ENCODE peak calls at places on chromosomes 11 and 22, in ten cellular contexts. R, F, Z, Q, Y, P, H, A, N and I are unnamed samples.
A peak's percentile ranks its signal among the peaks of the same experiment; 100 is the strongest.

GRCh38 chr11:35418847-35419712 is at the start of gene SLC1A2:
- DNase-seq in N (peak; percentile 13), Z (no peak), A (no peak), H (peak; percentile 73), Q (peak; percentile 27), P (peak; percentile 42), Y (no peak), F (no peak), R (no peak), I (peak; percentile 82)

GRCh38 chr11:84549221-84549620 is 1077.9 kb downstream of the DLG2 start:
- DNase-seq in Q (no peak), N (no peak), Y (no peak), Z (no peak), R (no peak), H (no peak), P (no peak), A (no peak), F (no peak), I (no peak)

GRCh38 chr11:61026121-61027031 is 54.9 kb downstream of the CD6 start:
- DNase-seq in H (no peak), Y (no peak), Q (no peak), Z (peak; percentile 45), R (no peak), P (no peak), F (no peak), A (no peak), N (no peak), I (no peak)

GRCh38 chr22:44992166-44992565 is 17.6 kb downstream of the PHF21B start:
- DNase-seq in R (no peak), N (no peak), Q (no peak), F (no peak), A (no peak), H (no peak), Y (no peak), Z (no peak), P (no peak), I (no peak)

GRCh38 chr11:11842426-11843008 is 745 bp downstream of the USP47 start:
- DNase-seq in Y (peak; percentile 47), A (no peak), Q (peak; percentile 88), P (peak; percentile 60), H (no peak), Z (peak; percentile 24), F (peak; percentile 70), N (peak; percentile 89), R (peak; percentile 64), I (peak; percentile 73)

GRCh38 chr11:75276696-75277095 is 36.1 kb downstream of the TPBGL start:
- DNase-seq in Y (no peak), H (peak; percentile 27), F (no peak), A (peak; percentile 48), P (no peak), Q (no peak), N (no peak), R (no peak), Z (no peak), I (no peak)

GRCh38 chr11:926341-926916 is 759 bp downstream of the AP2A2 start:
- DNase-seq in H (no peak), Z (no peak), Q (peak; percentile 59), N (peak; percentile 58), A (no peak), R (peak; percentile 28), F (peak; percentile 33), Y (no peak), P (peak; percentile 57), I (peak; percentile 24)

GRCh38 chr11:75100314-75100713 is 3.6 kb upstream of the OR2AT4 start:
- DNase-seq in Z (no peak), P (no peak), H (no peak), Q (peak; percentile 70), Y (no peak), N (peak; percentile 21), F (no peak), R (peak; percentile 30), A (no peak), I (no peak)

GRCh38 chr22:20433686-20434241 is 3.9 kb downstream of the SCARF2 start:
- DNase-seq in Y (no peak), P (no peak), F (no peak), R (no peak), A (peak; percentile 43), Q (no peak), N (no peak), H (no peak), Z (no peak), I (no peak)

GRCh38 chr22:39613549-39613921 is 43.0 kb downstream of the CACNA1I start:
- DNase-seq in Z (no peak), N (no peak), Q (no peak), H (no peak), A (no peak), Y (no peak), R (no peak), F (no peak), P (no peak), I (no peak)

GRCh38 chr11:96313163-96313562 is 29.8 kb downstream of the MAML2 start:
- DNase-seq in R (no peak), N (no peak), Z (no peak), P (no peak), Q (no peak), F (no peak), A (no peak), Y (no peak), H (no peak), I (no peak)

GRCh38 chr11:2929880-2930704 is 872 bp upstream of the PHLDA2 start:
- DNase-seq in Q (peak; percentile 53), P (peak; percentile 32), R (peak; percentile 33), N (no peak), H (no peak), A (peak; percentile 83), Y (no peak), Z (no peak), F (no peak), I (peak; percentile 63)

GRCh38 chr11:11867720-11868119 is 25.9 kb downstream of the USP47 start:
- DNase-seq in Q (no peak), A (no peak), F (no peak), Z (no peak), H (no peak), P (no peak), N (no peak), Y (no peak), R (no peak), I (no peak)

GRCh38 chr11:73359930-73360742 is 16.1 kb upstream of the RELT start:
- DNase-seq in N (peak; percentile 53), R (peak; percentile 6), A (no peak), H (no peak), Q (peak; percentile 47), Y (no peak), F (no peak), Z (no peak), P (peak; percentile 73), I (peak; percentile 62)

GRCh38 chr22:23750374-23750743 is 553 bp downstream of the ZNF70 start:
- DNase-seq in H (no peak), Z (no peak), Y (no peak), A (no peak), R (no peak), N (no peak), Q (no peak), P (no peak), F (no peak), I (no peak)

GRCh38 chr22:19576460-19577421 is 52.5 kb upstream of the CLDN5 start:
- DNase-seq in Z (peak; percentile 32), H (no peak), P (peak; percentile 58), Y (no peak), N (peak; percentile 82), R (no peak), Q (peak; percentile 93), A (no peak), F (peak; percentile 20), I (peak; percentile 27)

GRCh38 chr11:81159900-81160299 is 1573.8 kb downstream of the FAM181B start:
- DNase-seq in P (no peak), A (no peak), N (no peak), Y (no peak), Z (no peak), Q (no peak), H (no peak), R (no peak), F (no peak), I (no peak)

GRCh38 chr11:112977620-112978212 is 16.5 kb downstream of the NCAM1 start:
- DNase-seq in R (peak; percentile 41), F (peak; percentile 33), A (no peak), Z (no peak), N (peak; percentile 89), Y (no peak), P (no peak), Q (peak; percentile 56), H (no peak), I (peak; percentile 44)

GRCh38 chr22:30926706-30927105 is 41.9 kb downstream of the MORC2 start:
- DNase-seq in R (no peak), N (no peak), Y (no peak), H (no peak), F (no peak), P (no peak), Z (no peak), Q (no peak), A (peak; percentile 26), I (no peak)

GRCh38 chr11:108340958-108341357 is 118.1 kb downstream of the ATM start:
- DNase-seq in N (no peak), Z (no peak), Y (no peak), Q (no peak), H (no peak), F (no peak), P (no peak), A (no peak), R (no peak), I (no peak)

GRCh38 chr11:118939948-118940598 is 14.3 kb upstream of the BCL9L start:
- DNase-seq in A (peak; percentile 76), Q (no peak), R (no peak), Y (no peak), Z (no peak), N (peak; percentile 34), H (no peak), F (no peak), P (no peak), I (peak; percentile 16)

GRCh38 chr11:88555829-88556202 is 218.3 kb upstream of the CTSC start:
- DNase-seq in H (no peak), P (no peak), F (peak; percentile 84), N (peak; percentile 57), A (no peak), Q (peak; percentile 55), R (no peak), Z (no peak), Y (no peak), I (no peak)

GRCh38 chr11:121421149-121421906 is 30.8 kb upstream of the SORL1 start:
- DNase-seq in R (no peak), A (no peak), Q (no peak), F (no peak), P (no peak), N (no peak), H (no peak), Y (no peak), Z (no peak), I (no peak)

GRCh38 chr11:78647986-78648875 is 73.6 kb upstream of the NARS2 start:
- DNase-seq in H (no peak), F (no peak), A (no peak), R (no peak), Y (no peak), Z (no peak), N (no peak), P (peak; percentile 1), Q (no peak), I (no peak)

GRCh38 chr11:69941546-69942332 is 122.5 kb upstream of the FGF3 start:
- DNase-seq in F (no peak), P (no peak), Q (no peak), A (peak; percentile 31), Y (no peak), Z (no peak), H (no peak), N (no peak), R (no peak), I (no peak)

GRCh38 chr11:1310772-1311468 is 1.5 kb upstream of the TOLLIP start:
- DNase-seq in N (no peak), Z (peak; percentile 32), Y (peak; percentile 56), H (no peak), Q (no peak), P (no peak), F (no peak), R (no peak), A (no peak), I (no peak)

GRCh38 chr11:117238221-117238620 is 5.8 kb downstream of the RNF214 start:
- DNase-seq in Q (no peak), P (no peak), Y (no peak), H (no peak), N (no peak), R (no peak), A (no peak), Z (no peak), F (no peak), I (no peak)

GRCh38 chr11:131297441-131297840 is 73.0 kb upstream of the NTM start:
- DNase-seq in N (no peak), Z (no peak), R (no peak), Q (no peak), H (no peak), A (no peak), Y (no peak), F (no peak), P (no peak), I (peak; percentile 26)